ENCODE peak calls at places on chromosome 16, in four cellular contexts. One of them, this sample, is unnamed.

GRCh38 chr16:86070971-86071370 is 172.0 kb downstream of the IRF8 start:
- DNase-seq in upper lobe of right lung: no peak
- DNase-seq in heart right ventricle: no peak
- DNase-seq in RPMI8226: no peak
- DNase-seq in this sample: no peak

GRCh38 chr16:50506543-50506937 is 41.7 kb upstream of the NKD1 start:
- DNase-seq in upper lobe of right lung: no peak
- DNase-seq in heart right ventricle: no peak
- DNase-seq in RPMI8226: no peak
- DNase-seq in this sample: no peak

GRCh38 chr16:16108759-16109158 is 114.5 kb downstream of the ABCC6 start:
- DNase-seq in RPMI8226: no peak
- DNase-seq in upper lobe of right lung: no peak
- DNase-seq in heart right ventricle: no peak
- DNase-seq in this sample: no peak

GRCh38 chr16:75244844-75245758 is 6.3 kb downstream of the BCAR1 start:
- DNase-seq in upper lobe of right lung: peak; percentile 90
- DNase-seq in heart right ventricle: peak; percentile 83
- DNase-seq in RPMI8226: no peak
- DNase-seq in this sample: peak; percentile 98

GRCh38 chr16:12097523-12098428 is 121.2 kb downstream of the SNX29 start:
- DNase-seq in heart right ventricle: no peak
- DNase-seq in RPMI8226: no peak
- DNase-seq in upper lobe of right lung: peak; percentile 59
- DNase-seq in this sample: peak; percentile 64

GRCh38 chr16:81275064-81275532 is 36.6 kb downstream of the BCO1 start:
- DNase-seq in upper lobe of right lung: peak; percentile 35
- DNase-seq in RPMI8226: no peak
- DNase-seq in heart right ventricle: no peak
- DNase-seq in this sample: no peak

GRCh38 chr16:85965125-85965524 is 66.2 kb downstream of the IRF8 start:
- DNase-seq in heart right ventricle: no peak
- DNase-seq in RPMI8226: no peak
- DNase-seq in upper lobe of right lung: no peak
- DNase-seq in this sample: no peak

GRCh38 chr16:54657058-54657708 is 273.5 kb upstream of the IRX5 start:
- DNase-seq in upper lobe of right lung: no peak
- DNase-seq in RPMI8226: no peak
- DNase-seq in heart right ventricle: no peak
- DNase-seq in this sample: peak; percentile 27

GRCh38 chr16:78591682-78592103 is 492.2 kb downstream of the WWOX start:
- DNase-seq in RPMI8226: no peak
- DNase-seq in heart right ventricle: no peak
- DNase-seq in upper lobe of right lung: no peak
- DNase-seq in this sample: no peak

GRCh38 chr16:83878838-83879237 is 20.1 kb upstream of the MLYCD start:
- DNase-seq in heart right ventricle: no peak
- DNase-seq in upper lobe of right lung: no peak
- DNase-seq in RPMI8226: no peak
- DNase-seq in this sample: peak; percentile 73

GRCh38 chr16:81521141-81521626 is 76.6 kb downstream of the CMIP start:
- DNase-seq in heart right ventricle: no peak
- DNase-seq in RPMI8226: no peak
- DNase-seq in upper lobe of right lung: peak; percentile 61
- DNase-seq in this sample: no peak

GRCh38 chr16:70381604-70382342 is 35.1 kb downstream of the DDX19A start:
- DNase-seq in heart right ventricle: no peak
- DNase-seq in upper lobe of right lung: no peak
- DNase-seq in RPMI8226: no peak
- DNase-seq in this sample: no peak

GRCh38 chr16:3182608-3183444 is 5.2 kb upstream of the OR1F1 start:
- DNase-seq in RPMI8226: peak; percentile 66
- DNase-seq in heart right ventricle: no peak
- DNase-seq in upper lobe of right lung: no peak
- DNase-seq in this sample: peak; percentile 57

This sample was measured in cardiac muscle cell.